ENCODE peak calls at places on chromosome 22, in four cellular contexts. One of them, this sample, is unnamed.

GRCh38 chr22:50576070-50576469 is 2.2 kb downstream of the CPT1B start:
- DNase-seq in kidney epithelial cell: peak
- DNase-seq in neural progenitor cell: peak
- DNase-seq in fibroblast of the aortic adventitia: peak
- DNase-seq in this sample: no peak

GRCh38 chr22:17313591-17313990 is 55.7 kb upstream of the CECR2 start:
- DNase-seq in neural progenitor cell: no peak
- DNase-seq in kidney epithelial cell: no peak
- DNase-seq in fibroblast of the aortic adventitia: no peak
- DNase-seq in this sample: no peak

GRCh38 chr22:46998346-46998745 is 235.9 kb downstream of the TBC1D22A start:
- DNase-seq in neural progenitor cell: no peak
- DNase-seq in fibroblast of the aortic adventitia: no peak
- DNase-seq in kidney epithelial cell: no peak
- DNase-seq in this sample: no peak

GRCh38 chr22:46549565-46549840 is 12.1 kb upstream of the CELSR1 start:
- DNase-seq in fibroblast of the aortic adventitia: no peak
- DNase-seq in neural progenitor cell: no peak
- DNase-seq in kidney epithelial cell: no peak
- DNase-seq in this sample: no peak

GRCh38 chr22:17845340-17845739 is 71.1 kb upstream of the BID start:
- DNase-seq in neural progenitor cell: no peak
- DNase-seq in fibroblast of the aortic adventitia: no peak
- DNase-seq in kidney epithelial cell: no peak
- DNase-seq in this sample: no peak

GRCh38 chr22:35572552-35572951 is 31.9 kb downstream of the RASD2 start:
- DNase-seq in kidney epithelial cell: no peak
- DNase-seq in neural progenitor cell: no peak
- DNase-seq in fibroblast of the aortic adventitia: no peak
- DNase-seq in this sample: no peak

GRCh38 chr22:41619979-41620645 is 731 bp downstream of the DESI1 start:
- DNase-seq in neural progenitor cell: peak
- DNase-seq in fibroblast of the aortic adventitia: no peak
- DNase-seq in kidney epithelial cell: no peak
- DNase-seq in this sample: no peak

GRCh38 chr22:28885939-28886338 is 2.6 kb downstream of the ZNRF3 start:
- DNase-seq in fibroblast of the aortic adventitia: no peak
- DNase-seq in kidney epithelial cell: no peak
- DNase-seq in neural progenitor cell: no peak
- DNase-seq in this sample: no peak

GRCh38 chr22:23387827-23388491 is 192.1 kb downstream of the IGLL1 start:
- DNase-seq in neural progenitor cell: no peak
- DNase-seq in fibroblast of the aortic adventitia: no peak
- DNase-seq in kidney epithelial cell: no peak
- DNase-seq in this sample: no peak

GRCh38 chr22:50072167-50072555 is 13.1 kb downstream of the MLC1 start:
- DNase-seq in fibroblast of the aortic adventitia: no peak
- DNase-seq in kidney epithelial cell: no peak
- DNase-seq in neural progenitor cell: no peak
- DNase-seq in this sample: no peak

GRCh38 chr22:21857501-21857914 is 9.9 kb downstream of the MAPK1 start:
- DNase-seq in kidney epithelial cell: no peak
- DNase-seq in neural progenitor cell: no peak
- DNase-seq in fibroblast of the aortic adventitia: no peak
- DNase-seq in this sample: no peak

GRCh38 chr22:21652547-21653545 is 10.7 kb downstream of the SDF2L1 start:
- DNase-seq in fibroblast of the aortic adventitia: no peak
- DNase-seq in kidney epithelial cell: no peak
- DNase-seq in neural progenitor cell: peak
- DNase-seq in this sample: no peak

GRCh38 chr22:46879083-46879482 is 116.6 kb downstream of the TBC1D22A start:
- DNase-seq in neural progenitor cell: no peak
- DNase-seq in kidney epithelial cell: no peak
- DNase-seq in fibroblast of the aortic adventitia: peak
- DNase-seq in this sample: no peak

GRCh38 chr22:29603358-29604191 is at the start of gene NF2:
- DNase-seq in neural progenitor cell: peak
- DNase-seq in fibroblast of the aortic adventitia: peak
- DNase-seq in kidney epithelial cell: peak
- DNase-seq in this sample: peak

GRCh38 chr22:48881326-48881980 is 946.2 kb downstream of the BRD1 start:
- DNase-seq in kidney epithelial cell: no peak
- DNase-seq in fibroblast of the aortic adventitia: no peak
- DNase-seq in neural progenitor cell: no peak
- DNase-seq in this sample: no peak

GRCh38 chr22:47006433-47006832 is 244.0 kb downstream of the TBC1D22A start:
- DNase-seq in neural progenitor cell: peak
- DNase-seq in kidney epithelial cell: no peak
- DNase-seq in fibroblast of the aortic adventitia: no peak
- DNase-seq in this sample: no peak

GRCh38 chr22:49660794-49661781 is 166.6 kb downstream of the BRD1 start:
- DNase-seq in fibroblast of the aortic adventitia: no peak
- DNase-seq in neural progenitor cell: no peak
- DNase-seq in kidney epithelial cell: no peak
- DNase-seq in this sample: no peak

GRCh38 chr22:24521791-24522245 is 26.7 kb downstream of the UPB1 start:
- DNase-seq in fibroblast of the aortic adventitia: peak
- DNase-seq in kidney epithelial cell: peak
- DNase-seq in neural progenitor cell: peak
- DNase-seq in this sample: peak

GRCh38 chr22:18987765-18988164 is 51.7 kb upstream of the PRODH start:
- DNase-seq in neural progenitor cell: peak
- DNase-seq in kidney epithelial cell: no peak
- DNase-seq in fibroblast of the aortic adventitia: no peak
- DNase-seq in this sample: no peak

GRCh38 chr22:48748113-48748859 is 1079.4 kb downstream of the BRD1 start:
- DNase-seq in neural progenitor cell: no peak
- DNase-seq in fibroblast of the aortic adventitia: no peak
- DNase-seq in kidney epithelial cell: no peak
- DNase-seq in this sample: no peak

GRCh38 chr22:50306753-50307749 is at the start of gene PLXNB2:
- DNase-seq in kidney epithelial cell: no peak
- DNase-seq in neural progenitor cell: peak
- DNase-seq in fibroblast of the aortic adventitia: peak
- DNase-seq in this sample: peak

GRCh38 chr22:23365524-23365923 is 185.2 kb downstream of the BCR start:
- DNase-seq in kidney epithelial cell: no peak
- DNase-seq in fibroblast of the aortic adventitia: no peak
- DNase-seq in neural progenitor cell: no peak
- DNase-seq in this sample: no peak

GRCh38 chr22:27747396-27748256 is 53.9 kb downstream of the MN1 start:
- DNase-seq in kidney epithelial cell: no peak
- DNase-seq in neural progenitor cell: no peak
- DNase-seq in fibroblast of the aortic adventitia: peak
- DNase-seq in this sample: no peak
- TF ChIP-seq CTCF in kidney epithelial cell: peak
- TF ChIP-seq CTCF in neural progenitor cell: peak
- TF ChIP-seq CTCF in fibroblast of the aortic adventitia: peak
- TF ChIP-seq CTCF in this sample: peak

GRCh38 chr22:39926175-39927152 is 25.6 kb downstream of the GRAP2 start:
- DNase-seq in fibroblast of the aortic adventitia: no peak
- DNase-seq in kidney epithelial cell: no peak
- DNase-seq in neural progenitor cell: no peak
- DNase-seq in this sample: no peak

GRCh38 chr22:39924286-39924685 is 23.4 kb downstream of the GRAP2 start:
- DNase-seq in fibroblast of the aortic adventitia: no peak
- DNase-seq in neural progenitor cell: no peak
- DNase-seq in kidney epithelial cell: no peak
- DNase-seq in this sample: no peak

GRCh38 chr22:39925273-39925672 is 24.4 kb downstream of the GRAP2 start:
- DNase-seq in neural progenitor cell: no peak
- DNase-seq in fibroblast of the aortic adventitia: no peak
- DNase-seq in kidney epithelial cell: no peak
- DNase-seq in this sample: no peak

GRCh38 chr22:39928556-39929401 is 27.9 kb downstream of the GRAP2 start:
- DNase-seq in fibroblast of the aortic adventitia: no peak
- DNase-seq in neural progenitor cell: no peak
- DNase-seq in kidney epithelial cell: no peak
- DNase-seq in this sample: no peak

DNA sequence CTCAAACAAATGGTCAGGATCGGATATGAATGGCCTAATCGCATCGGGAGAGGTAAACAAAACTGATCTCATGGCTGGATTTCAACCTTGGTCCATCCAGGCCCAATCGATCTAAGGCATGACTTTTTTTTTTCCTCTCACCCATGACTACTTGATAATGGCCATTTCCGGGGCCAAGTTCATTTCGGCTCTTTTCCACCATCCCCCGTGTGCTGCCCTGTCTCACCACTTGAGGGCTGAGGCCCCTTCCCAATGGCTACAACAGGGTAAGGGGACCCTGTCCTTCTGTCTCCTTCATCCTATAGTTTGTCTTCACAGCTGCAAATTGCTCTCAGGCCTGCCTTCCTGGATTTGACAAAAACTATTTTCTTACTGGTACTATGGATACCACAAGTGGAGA is 26.7 kb downstream of the GRAP2 start:
- DNase-seq in neural progenitor cell: no peak
- DNase-seq in kidney epithelial cell: no peak
- DNase-seq in fibroblast of the aortic adventitia: no peak
- DNase-seq in this sample: no peak
- H3K4me3 ChIP-seq in neural progenitor cell: no peak
- H3K4me3 ChIP-seq in kidney epithelial cell: no peak
- H3K4me3 ChIP-seq in fibroblast of the aortic adventitia: no peak
- H3K4me3 ChIP-seq in this sample: no peak

GRCh38 chr22:30606455-30607299 is at the start of gene TCN2:
- DNase-seq in neural progenitor cell: peak
- DNase-seq in kidney epithelial cell: peak
- DNase-seq in fibroblast of the aortic adventitia: peak
- DNase-seq in this sample: peak

GRCh38 chr22:30607939-30608338 is 965 bp downstream of the TCN2 start:
- DNase-seq in fibroblast of the aortic adventitia: no peak
- DNase-seq in kidney epithelial cell: no peak
- DNase-seq in neural progenitor cell: no peak
- DNase-seq in this sample: no peak

GRCh38 chr22:30607300-30607930 is 441 bp downstream of the TCN2 start:
- DNase-seq in kidney epithelial cell: no peak
- DNase-seq in neural progenitor cell: peak
- DNase-seq in fibroblast of the aortic adventitia: no peak
- DNase-seq in this sample: no peak

GRCh38 chr22:30604723-30605122 is 2.3 kb upstream of the TCN2 start:
- DNase-seq in fibroblast of the aortic adventitia: no peak
- DNase-seq in neural progenitor cell: no peak
- DNase-seq in kidney epithelial cell: no peak
- DNase-seq in this sample: no peak

DNA sequence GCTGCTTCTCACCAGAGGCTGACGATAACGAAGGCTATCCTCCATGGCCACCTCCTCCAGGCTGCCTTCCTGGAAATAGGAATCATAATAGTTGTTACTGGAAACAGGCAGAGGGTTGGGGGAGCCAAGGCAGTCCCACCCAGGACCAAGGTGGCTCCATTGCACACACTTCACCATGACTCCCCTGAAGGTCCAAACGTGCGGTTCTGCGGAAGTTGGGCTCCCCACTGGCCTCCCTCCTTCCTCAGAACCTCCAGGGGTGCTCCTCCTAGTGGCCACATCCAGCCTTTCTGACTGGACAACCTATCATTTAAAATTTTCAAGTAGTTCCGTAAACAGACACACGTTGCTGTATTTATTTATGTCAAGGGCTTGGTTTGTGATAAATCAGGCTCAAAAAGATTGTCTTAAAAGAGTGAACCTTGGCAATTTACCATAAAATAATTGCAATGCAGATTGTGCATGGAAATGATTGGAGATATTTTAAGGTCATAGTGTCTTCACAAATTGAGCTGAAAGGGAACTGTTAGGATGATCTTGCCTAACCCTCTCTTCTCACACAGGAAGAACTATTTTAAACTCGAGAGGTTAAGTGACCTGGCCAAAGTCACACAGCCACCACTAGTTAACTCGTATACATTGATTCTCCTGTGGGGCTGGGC is 1.4 kb upstream of the TCN2 start:
- DNase-seq in neural progenitor cell: peak
- DNase-seq in fibroblast of the aortic adventitia: peak
- DNase-seq in kidney epithelial cell: no peak
- DNase-seq in this sample: peak
- TF ChIP-seq CTCF in neural progenitor cell: peak
- TF ChIP-seq CTCF in fibroblast of the aortic adventitia: peak
- TF ChIP-seq CTCF in kidney epithelial cell: peak
- TF ChIP-seq CTCF in this sample: peak

GRCh38 chr22:37633082-37633692 is 6.3 kb upstream of the SH3BP1 start:
- DNase-seq in fibroblast of the aortic adventitia: no peak
- DNase-seq in neural progenitor cell: no peak
- DNase-seq in kidney epithelial cell: no peak
- DNase-seq in this sample: no peak
- H3K4me3 ChIP-seq in fibroblast of the aortic adventitia: no peak
- H3K4me3 ChIP-seq in neural progenitor cell: peak
- H3K4me3 ChIP-seq in kidney epithelial cell: no peak
- H3K4me3 ChIP-seq in this sample: no peak

GRCh38 chr22:45163417-45164216 is at the start of gene NUP50:
- DNase-seq in kidney epithelial cell: peak
- DNase-seq in neural progenitor cell: peak
- DNase-seq in fibroblast of the aortic adventitia: peak
- DNase-seq in this sample: peak

GRCh38 chr22:45162531-45162930 is 1.2 kb upstream of the NUP50 start:
- DNase-seq in fibroblast of the aortic adventitia: peak
- DNase-seq in neural progenitor cell: peak
- DNase-seq in kidney epithelial cell: no peak
- DNase-seq in this sample: peak

GRCh38 chr22:45157907-45158306 is 5.8 kb upstream of the NUP50 start:
- DNase-seq in fibroblast of the aortic adventitia: no peak
- DNase-seq in neural progenitor cell: no peak
- DNase-seq in kidney epithelial cell: no peak
- DNase-seq in this sample: no peak

GRCh38 chr22:45163074-45163416 is 680 bp upstream of the NUP50 start:
- DNase-seq in neural progenitor cell: peak
- DNase-seq in kidney epithelial cell: no peak
- DNase-seq in fibroblast of the aortic adventitia: peak
- DNase-seq in this sample: no peak

GRCh38 chr22:45159652-45160462 is 3.9 kb upstream of the NUP50 start:
- DNase-seq in kidney epithelial cell: no peak
- DNase-seq in fibroblast of the aortic adventitia: peak
- DNase-seq in neural progenitor cell: peak
- DNase-seq in this sample: no peak
- TF ChIP-seq CTCF in kidney epithelial cell: no peak
- TF ChIP-seq CTCF in fibroblast of the aortic adventitia: peak
- TF ChIP-seq CTCF in neural progenitor cell: no peak
- TF ChIP-seq CTCF in this sample: no peak

GRCh38 chr22:26168934-26169311 is 339 bp upstream of the SEZ6L start:
- DNase-seq in neural progenitor cell: no peak
- DNase-seq in kidney epithelial cell: no peak
- DNase-seq in fibroblast of the aortic adventitia: no peak
- DNase-seq in this sample: peak
- H3K4me3 ChIP-seq in neural progenitor cell: peak
- H3K4me3 ChIP-seq in kidney epithelial cell: no peak
- H3K4me3 ChIP-seq in fibroblast of the aortic adventitia: no peak
- H3K4me3 ChIP-seq in this sample: no peak

GRCh38 chr22:32926600-32926999 is 125.1 kb downstream of the TIMP3 start:
- DNase-seq in kidney epithelial cell: no peak
- DNase-seq in neural progenitor cell: peak
- DNase-seq in fibroblast of the aortic adventitia: peak
- DNase-seq in this sample: peak
- TF ChIP-seq CTCF in kidney epithelial cell: peak
- TF ChIP-seq CTCF in neural progenitor cell: peak
- TF ChIP-seq CTCF in fibroblast of the aortic adventitia: peak
- TF ChIP-seq CTCF in this sample: peak